ENCODE peak calls at places on chromosomes 12 and 14, in seven cellular contexts. B is neuronal stem cell, C is IMR-90, Q is mesenchymal stem cell, G is H9, R is H1, K is trophoblast cell. U is an unnamed sample. For H3K4me1, the result is how much of the 10 kb centered on the place peaks cover.

GRCh38 chr14:100407376-100408102 is 84.4 kb downstream of the SLC25A47 start:
- DNase-seq in B (no peak), C (no peak), Q (no peak), G (no peak), R (no peak), K (no peak), U (no peak)

GRCh38 chr14:76806446-76806845 is 6.2 kb downstream of the ANGEL1 start:
- DNase-seq in B (no peak), C (no peak), Q (no peak), G (no peak), R (no peak), K (no peak), U (no peak)

GRCh38 chr14:64891839-64892375 is 12.2 kb upstream of the SPTB start:
- DNase-seq in B (no peak), C (peak), Q (peak), G (no peak), R (no peak), K (peak), U (peak)

GRCh38 chr14:97029800-97030199 is 232.6 kb downstream of the VRK1 start:
- DNase-seq in B (no peak), C (no peak), Q (no peak), G (no peak), R (no peak), K (no peak), U (no peak)

GRCh38 chr14:90301580-90302181 is 30.1 kb downstream of the NRDE2 start:
- DNase-seq in B (no peak), C (peak), Q (peak), G (no peak), R (no peak), K (no peak), U (peak)

GRCh38 chr12:7642876-7643309 is 22.8 kb downstream of the APOBEC1 start:
- DNase-seq in B (no peak), C (no peak), Q (peak), G (no peak), R (peak), K (peak), U (peak)

GRCh38 chr14:50093496-50093895 is 22.9 kb downstream of the VCPKMT start:
- DNase-seq in B (no peak), C (no peak), Q (no peak), G (no peak), R (no peak), K (no peak), U (no peak)

GRCh38 chr14:22105643-22106042 is 432.0 kb upstream of the OR4E1 start:
- DNase-seq in B (no peak), C (no peak), Q (no peak), G (no peak), R (no peak), K (no peak), U (no peak)

GRCh38 chr14:22565391-22565945 is 23.6 kb downstream of the DAD1 start:
- DNase-seq in B (no peak), C (no peak), Q (no peak), G (no peak), R (no peak), K (no peak), U (no peak)

GRCh38 chr14:89241934-89242670 is 174.9 kb downstream of the FOXN3 start:
- DNase-seq in B (no peak), C (no peak), Q (no peak), G (no peak), R (no peak), K (no peak), U (no peak)

GRCh38 chr12:98154850-98155249 is 360.5 kb upstream of the TMPO start:
- DNase-seq in B (peak), C (no peak), Q (no peak), G (peak), R (no peak), K (peak), U (peak)

GRCh38 chr12:109451400-109451799 is 25.7 kb downstream of the KCTD10 start:
- DNase-seq in B (no peak), C (no peak), Q (no peak), G (no peak), R (no peak), K (no peak), U (no peak)

GRCh38 chr14:22489247-22489551 is 99.8 kb downstream of the DAD1 start:
- DNase-seq in B (no peak), C (no peak), Q (no peak), G (no peak), R (no peak), K (no peak), U (peak)

GRCh38 chr12:54935235-54935951 is 49.2 kb downstream of the TESPA1 start:
- DNase-seq in B (no peak), C (peak), Q (peak), G (no peak), R (no peak), K (peak), U (peak)

GRCh38 chr12:68913682-68914081 is 19.3 kb downstream of the CPM start:
- DNase-seq in B (no peak), C (peak), Q (no peak), G (no peak), R (no peak), K (no peak), U (no peak)

GRCh38 chr12:6197996-6198395 is 2.2 kb upstream of the CD9 start:
- DNase-seq in B (no peak), C (no peak), Q (no peak), G (peak), R (no peak), K (no peak), U (no peak)

GRCh38 chr14:100067971-100068959 is 3.0 kb downstream of the EVL start:
- DNase-seq in B (no peak), C (peak), Q (no peak), G (no peak), R (peak), K (peak), U (peak)

GRCh38 chr12:40829738-40830144 is 137.5 kb downstream of the CNTN1 start:
- DNase-seq in B (no peak), C (no peak), Q (no peak), G (no peak), R (no peak), K (no peak), U (no peak)

GRCh38 chr12:131751335-131751734 is 40.4 kb downstream of the SFSWAP start:
- DNase-seq in B (no peak), C (no peak), Q (no peak), G (peak), R (no peak), K (no peak), U (no peak)

GRCh38 chr12:101719566-101719965 is 19.7 kb downstream of the SYCP3 start:
- DNase-seq in B (no peak), C (peak), Q (no peak), G (no peak), R (no peak), K (no peak), U (no peak)

GRCh38 chr14:54642950-54643695 is 76.2 kb downstream of the SAMD4A start:
- DNase-seq in B (no peak), C (peak), Q (peak), G (no peak), R (peak), K (no peak), U (peak)

GRCh38 chr14:66483322-66483721 is 2.8 kb upstream of the CCDC196 start:
- DNase-seq in B (no peak), C (no peak), Q (no peak), G (no peak), R (no peak), K (no peak), U (no peak)

GRCh38 chr14:23163830-23164229 is 19.6 kb downstream of the SLC7A8 start:
- DNase-seq in B (no peak), C (no peak), Q (no peak), G (no peak), R (no peak), K (no peak), U (no peak)

GRCh38 chr14:104101086-104101621 is 15.7 kb downstream of the ASPG start:
- DNase-seq in B (no peak), C (no peak), Q (no peak), G (no peak), R (no peak), K (no peak), U (no peak)

GRCh38 chr14:76152333-76152681 is 585 bp downstream of the GPATCH2L start:
- DNase-seq in B (peak), C (peak), Q (peak), G (peak), R (no peak), K (peak), U (peak)

GRCh38 chr14:73834258-73834620 is 17.4 kb upstream of the PTGR2 start:
- DNase-seq in B (no peak), C (no peak), Q (no peak), G (no peak), R (no peak), K (no peak), U (no peak)

GRCh38 chr14:57736391-57736790 is 129.5 kb downstream of the SLC35F4 start:
- DNase-seq in B (no peak), C (no peak), Q (no peak), G (no peak), R (no peak), K (no peak), U (no peak)

GRCh38 chr14:106831322-106831720 is 1304.9 kb downstream of the TMEM121 start:
- DNase-seq in B (no peak), C (no peak), Q (no peak), G (no peak), R (peak), K (no peak), U (peak)

GRCh38 chr12:94730846-94731245 is 80.5 kb upstream of the TMCC3 start:
- DNase-seq in B (no peak), C (no peak), Q (no peak), G (no peak), R (no peak), K (no peak), U (no peak)

DNA sequence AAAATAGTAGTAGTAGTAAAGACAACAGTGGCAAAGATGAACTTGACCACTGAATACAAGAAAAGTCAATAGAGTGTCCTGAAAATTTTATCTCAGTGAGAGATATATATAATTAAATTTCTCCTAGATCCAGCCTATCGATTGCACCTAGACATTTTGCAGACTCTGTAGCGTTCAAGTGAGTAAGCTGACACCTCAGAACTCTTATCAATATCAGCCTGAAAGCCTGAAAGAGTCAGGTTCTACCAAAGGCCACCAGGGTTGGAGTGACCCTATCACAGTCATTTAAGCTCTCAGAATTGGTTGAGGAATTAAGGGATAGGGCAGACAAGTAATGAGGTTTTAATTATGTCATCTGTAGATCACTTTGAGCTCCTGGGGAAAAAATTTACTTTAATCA is 174.6 kb downstream of the SRGAP1 start:
- DNase-seq in B (no peak), C (no peak), Q (no peak), G (no peak), R (no peak), K (no peak), U (no peak)
- H3K18ac ChIP-seq in B (no peak), C (no peak), Q (no peak), G (no peak), R (no peak), K (no peak), U (no peak)

GRCh38 chr12:53070901-53071492 is 8.2 kb downstream of the SPRYD3 start:
- DNase-seq in B (no peak), C (no peak), Q (no peak), G (peak), R (no peak), K (no peak), U (peak)
- H3K4me1 ChIP-seq in B (under half), C (under half), Q (under half), G (under half), R (under half), K (under half), U (under half)

DNA sequence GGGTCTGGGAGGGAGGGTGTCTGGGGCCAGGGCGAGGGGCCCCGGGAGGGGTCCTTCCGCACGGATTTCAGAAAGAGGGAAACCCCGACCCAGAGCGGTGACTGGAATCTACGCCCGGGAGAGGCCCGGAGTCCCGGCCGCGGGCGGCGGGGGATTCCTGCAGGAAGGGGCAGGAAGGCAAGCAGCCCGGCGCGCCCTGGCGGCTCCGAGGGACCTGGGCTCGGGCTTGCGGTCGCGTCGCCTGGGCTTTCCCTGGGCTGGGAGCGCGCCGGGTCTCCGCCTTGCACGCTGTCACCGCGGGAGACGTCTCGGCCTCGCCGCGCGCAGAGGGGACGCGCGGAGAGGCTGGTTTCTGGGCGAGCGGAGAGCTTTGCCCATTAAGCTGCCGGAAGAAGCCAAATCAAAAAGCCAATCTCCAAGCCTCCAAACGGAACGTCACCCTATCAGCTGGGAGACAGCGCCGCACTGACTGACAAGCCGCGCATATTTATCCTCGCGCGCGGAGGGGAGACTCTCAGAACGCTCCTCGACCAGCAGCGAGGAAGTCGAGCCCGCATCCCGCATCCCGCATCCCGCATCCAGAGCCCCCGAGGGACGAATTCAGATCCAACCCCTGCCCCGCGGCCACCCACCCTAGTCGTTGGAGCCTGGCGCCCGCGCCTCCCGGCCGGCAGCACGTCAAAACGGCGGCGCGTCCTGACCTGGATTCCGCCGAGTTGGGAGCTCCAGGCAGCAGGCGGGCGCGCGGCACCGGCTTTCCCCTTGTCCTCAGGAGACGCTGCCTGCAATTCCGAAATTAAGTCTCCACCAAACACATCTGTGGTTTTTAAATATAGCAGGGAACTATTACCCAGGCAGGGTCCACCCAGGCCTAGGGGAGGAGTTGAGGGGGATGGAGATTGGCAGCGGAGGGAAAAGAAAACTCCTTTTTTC is at the start of gene SLC8A3:
- DNase-seq in B (peak), C (peak), Q (peak), G (peak), R (peak), K (peak), U (peak)
- H3K4me2 ChIP-seq in B (peak), C (peak), Q (peak), G (peak), R (peak), K (peak), U (peak)

GRCh38 chr12:124954771-124955170 is 34.2 kb downstream of the DHX37 start:
- DNase-seq in B (no peak), C (no peak), Q (no peak), G (no peak), R (no peak), K (peak), U (no peak)
- H3K18ac ChIP-seq in B (no peak), C (no peak), Q (no peak), G (no peak), R (no peak), K (no peak), U (no peak)

GRCh38 chr14:61557262-61557661 is 138.1 kb upstream of the HIF1A start:
- DNase-seq in B (no peak), C (no peak), Q (no peak), G (no peak), R (no peak), K (no peak), U (no peak)
- H3K4me1 ChIP-seq in B (under half), C (half or more), Q (under half), G (under half), R (under half), K (under half), U (under half)

GRCh38 chr12:123101467-123102004 is 49.4 kb downstream of the PITPNM2 start:
- DNase-seq in B (no peak), C (no peak), Q (no peak), G (no peak), R (no peak), K (no peak), U (no peak)
- H3K4me2 ChIP-seq in B (no peak), C (no peak), Q (no peak), G (no peak), R (no peak), K (no peak), U (no peak)

DNA sequence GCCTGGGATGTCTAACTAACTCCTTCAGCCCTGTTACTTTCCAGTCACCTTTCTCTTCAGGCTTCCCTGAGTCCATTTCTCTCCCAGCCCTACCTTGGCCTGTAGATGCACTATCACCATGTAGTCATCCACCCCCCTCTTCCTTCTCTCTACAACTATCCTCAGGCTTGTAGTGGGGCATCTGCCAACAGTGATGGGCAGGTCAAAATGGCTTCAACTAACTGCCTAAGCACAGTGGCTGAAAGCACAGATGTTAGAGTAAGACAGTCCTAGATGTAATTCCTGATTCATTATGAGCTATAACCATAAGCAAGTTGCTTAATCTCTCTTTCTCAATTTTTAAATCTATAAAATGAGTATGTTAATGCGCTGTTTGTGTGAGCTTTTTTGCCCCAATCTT is 133.6 kb upstream of the NAV3 start:
- DNase-seq in B (no peak), C (no peak), Q (no peak), G (no peak), R (no peak), K (no peak), U (no peak)
- H3K18ac ChIP-seq in B (peak), C (no peak), Q (no peak), G (no peak), R (no peak), K (no peak), U (no peak)

GRCh38 chr12:27607611-27608010 is 83.6 kb downstream of the PPFIBP1 start:
- DNase-seq in B (no peak), C (no peak), Q (no peak), G (no peak), R (no peak), K (no peak), U (no peak)

GRCh38 chr12:27604431-27604830 is 80.4 kb downstream of the PPFIBP1 start:
- DNase-seq in B (no peak), C (no peak), Q (no peak), G (no peak), R (no peak), K (no peak), U (no peak)

GRCh38 chr12:27608890-27609289 is 84.9 kb downstream of the PPFIBP1 start:
- DNase-seq in B (no peak), C (no peak), Q (no peak), G (no peak), R (no peak), K (no peak), U (no peak)

GRCh38 chr12:27610380-27610779 is 85.9 kb upstream of the REP15 start:
- DNase-seq in B (no peak), C (peak), Q (peak), G (no peak), R (no peak), K (no peak), U (no peak)

DNA sequence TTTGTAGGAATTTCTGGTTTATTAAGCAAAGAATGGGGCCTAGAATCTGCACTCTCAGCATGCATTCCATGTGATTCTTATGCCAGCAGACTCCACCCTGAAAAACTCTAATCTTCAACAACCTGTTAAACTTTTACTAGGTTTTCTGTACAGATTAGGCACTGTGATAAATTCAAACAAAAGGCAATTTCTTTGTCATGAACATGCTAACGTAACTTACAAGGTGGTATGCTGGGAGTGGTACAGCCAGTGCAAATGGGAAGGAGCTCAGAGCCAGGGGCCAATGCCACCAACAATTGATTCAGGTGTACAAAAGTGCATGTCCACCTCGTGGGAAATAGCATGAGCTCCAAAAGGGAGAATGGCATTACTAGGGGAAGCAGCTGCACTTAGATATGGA is 83.0 kb downstream of the PPFIBP1 start:
- DNase-seq in B (no peak), C (no peak), Q (no peak), G (no peak), R (no peak), K (no peak), U (no peak)
- H3K4me1 ChIP-seq in B (under half), C (under half), Q (under half), G (under half), R (under half), K (under half), U (under half)

DNA sequence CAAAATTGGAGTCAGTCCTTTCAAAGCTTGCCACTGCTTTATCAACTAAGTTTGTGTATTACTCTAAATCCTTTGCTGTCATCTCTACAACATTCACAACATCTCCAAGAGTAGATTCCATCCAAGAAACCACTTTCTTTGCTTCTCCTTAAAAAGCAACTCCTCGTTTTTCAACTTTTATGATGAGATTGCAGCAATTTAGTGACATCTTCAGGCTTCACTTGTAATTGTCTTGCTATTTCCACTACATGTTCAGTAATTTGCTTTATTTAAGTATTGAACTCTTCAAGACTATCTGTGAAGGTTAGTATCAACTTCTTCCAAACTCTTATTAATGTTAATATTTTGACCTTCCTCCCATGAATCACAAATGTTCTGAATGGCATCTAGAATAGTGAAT is 747.9 kb downstream of the TMTC2 start:
- DNase-seq in B (no peak), C (no peak), Q (no peak), G (no peak), R (no peak), K (no peak), U (peak)
- H3K4me2 ChIP-seq in B (no peak), C (no peak), Q (no peak), G (no peak), R (no peak), K (no peak), U (no peak)

GRCh38 chr12:18153826-18154225 is 63.8 kb upstream of the RERGL start:
- DNase-seq in B (no peak), C (no peak), Q (no peak), G (no peak), R (no peak), K (no peak), U (no peak)
- H3K18ac ChIP-seq in B (no peak), C (no peak), Q (no peak), G (no peak), R (no peak), K (no peak), U (no peak)